ENCODE peak calls at places on chromosomes 5 and 9, in nine cellular contexts. One of them, this sample, is unnamed. For H3K36me3, the result is how much of the 10 kb centered on the place peaks cover.

GRCh38 chr9:70403166-70403565 is 11.3 kb downstream of the KLF9 start:
- DNase-seq in neural progenitor cell: no peak
- DNase-seq in K562: no peak
- DNase-seq in cardiac muscle cell: no peak
- DNase-seq in A673: no peak
- DNase-seq in suprapubic skin: no peak
- DNase-seq in GM23338: no peak
- DNase-seq in SJSA1: no peak
- DNase-seq in vagina: no peak
- DNase-seq in this sample: no peak

GRCh38 chr9:136207616-136208015 is 2.7 kb upstream of the LHX3 start:
- DNase-seq in neural progenitor cell: no peak
- DNase-seq in K562: no peak
- DNase-seq in cardiac muscle cell: no peak
- DNase-seq in A673: no peak
- DNase-seq in suprapubic skin: no peak
- DNase-seq in GM23338: no peak
- DNase-seq in SJSA1: no peak
- DNase-seq in vagina: no peak
- DNase-seq in this sample: no peak

GRCh38 chr9:131747352-131747751 is 7.5 kb upstream of the RAPGEF1 start:
- DNase-seq in neural progenitor cell: peak
- DNase-seq in K562: no peak
- DNase-seq in cardiac muscle cell: peak
- DNase-seq in A673: peak
- DNase-seq in suprapubic skin: no peak
- DNase-seq in GM23338: peak
- DNase-seq in SJSA1: no peak
- DNase-seq in vagina: no peak
- DNase-seq in this sample: peak

GRCh38 chr5:142658278-142658677 is 27.6 kb downstream of the FGF1 start:
- DNase-seq in neural progenitor cell: no peak
- DNase-seq in K562: no peak
- DNase-seq in cardiac muscle cell: no peak
- DNase-seq in A673: no peak
- DNase-seq in suprapubic skin: no peak
- DNase-seq in GM23338: no peak
- DNase-seq in SJSA1: no peak
- DNase-seq in vagina: no peak
- DNase-seq in this sample: no peak

GRCh38 chr9:99426443-99426842 is 204.4 kb downstream of the SEC61B start:
- DNase-seq in neural progenitor cell: no peak
- DNase-seq in K562: no peak
- DNase-seq in cardiac muscle cell: no peak
- DNase-seq in A673: no peak
- DNase-seq in suprapubic skin: no peak
- DNase-seq in GM23338: no peak
- DNase-seq in SJSA1: no peak
- DNase-seq in vagina: no peak
- DNase-seq in this sample: no peak

GRCh38 chr9:121550041-121550440 is 50.4 kb upstream of the GGTA1 start:
- DNase-seq in neural progenitor cell: no peak
- DNase-seq in K562: no peak
- DNase-seq in cardiac muscle cell: no peak
- DNase-seq in A673: no peak
- DNase-seq in suprapubic skin: no peak
- DNase-seq in GM23338: no peak
- DNase-seq in SJSA1: no peak
- DNase-seq in vagina: no peak
- DNase-seq in this sample: no peak

GRCh38 chr5:41843456-41844112 is 26.6 kb downstream of the OXCT1 start:
- DNase-seq in neural progenitor cell: peak
- DNase-seq in K562: peak
- DNase-seq in cardiac muscle cell: peak
- DNase-seq in A673: peak
- DNase-seq in suprapubic skin: no peak
- DNase-seq in GM23338: peak
- DNase-seq in SJSA1: peak
- DNase-seq in vagina: no peak
- DNase-seq in this sample: no peak

GRCh38 chr9:137348781-137349470 is 46.9 kb upstream of the NRARP start:
- DNase-seq in neural progenitor cell: no peak
- DNase-seq in K562: no peak
- DNase-seq in cardiac muscle cell: no peak
- DNase-seq in A673: no peak
- DNase-seq in suprapubic skin: no peak
- DNase-seq in GM23338: no peak
- DNase-seq in SJSA1: no peak
- DNase-seq in vagina: no peak
- DNase-seq in this sample: no peak

GRCh38 chr5:171989276-171989675 is 17.2 kb downstream of the FBXW11 start:
- DNase-seq in neural progenitor cell: no peak
- DNase-seq in K562: no peak
- DNase-seq in cardiac muscle cell: no peak
- DNase-seq in A673: no peak
- DNase-seq in suprapubic skin: no peak
- DNase-seq in GM23338: no peak
- DNase-seq in SJSA1: no peak
- DNase-seq in vagina: no peak
- DNase-seq in this sample: no peak

GRCh38 chr5:171992813-171993212 is 13.6 kb downstream of the FBXW11 start:
- DNase-seq in neural progenitor cell: no peak
- DNase-seq in K562: no peak
- DNase-seq in cardiac muscle cell: no peak
- DNase-seq in A673: no peak
- DNase-seq in suprapubic skin: no peak
- DNase-seq in GM23338: no peak
- DNase-seq in SJSA1: no peak
- DNase-seq in vagina: no peak
- DNase-seq in this sample: no peak

GRCh38 chr5:171992305-171992704 is 14.1 kb downstream of the FBXW11 start:
- DNase-seq in neural progenitor cell: no peak
- DNase-seq in K562: no peak
- DNase-seq in cardiac muscle cell: no peak
- DNase-seq in A673: no peak
- DNase-seq in suprapubic skin: no peak
- DNase-seq in GM23338: no peak
- DNase-seq in SJSA1: no peak
- DNase-seq in vagina: no peak
- DNase-seq in this sample: no peak

GRCh38 chr5:171990713-171991015 is 15.8 kb downstream of the FBXW11 start:
- DNase-seq in neural progenitor cell: no peak
- DNase-seq in K562: no peak
- DNase-seq in cardiac muscle cell: no peak
- DNase-seq in A673: no peak
- DNase-seq in suprapubic skin: no peak
- DNase-seq in GM23338: no peak
- DNase-seq in SJSA1: no peak
- DNase-seq in vagina: no peak
- DNase-seq in this sample: no peak

DNA sequence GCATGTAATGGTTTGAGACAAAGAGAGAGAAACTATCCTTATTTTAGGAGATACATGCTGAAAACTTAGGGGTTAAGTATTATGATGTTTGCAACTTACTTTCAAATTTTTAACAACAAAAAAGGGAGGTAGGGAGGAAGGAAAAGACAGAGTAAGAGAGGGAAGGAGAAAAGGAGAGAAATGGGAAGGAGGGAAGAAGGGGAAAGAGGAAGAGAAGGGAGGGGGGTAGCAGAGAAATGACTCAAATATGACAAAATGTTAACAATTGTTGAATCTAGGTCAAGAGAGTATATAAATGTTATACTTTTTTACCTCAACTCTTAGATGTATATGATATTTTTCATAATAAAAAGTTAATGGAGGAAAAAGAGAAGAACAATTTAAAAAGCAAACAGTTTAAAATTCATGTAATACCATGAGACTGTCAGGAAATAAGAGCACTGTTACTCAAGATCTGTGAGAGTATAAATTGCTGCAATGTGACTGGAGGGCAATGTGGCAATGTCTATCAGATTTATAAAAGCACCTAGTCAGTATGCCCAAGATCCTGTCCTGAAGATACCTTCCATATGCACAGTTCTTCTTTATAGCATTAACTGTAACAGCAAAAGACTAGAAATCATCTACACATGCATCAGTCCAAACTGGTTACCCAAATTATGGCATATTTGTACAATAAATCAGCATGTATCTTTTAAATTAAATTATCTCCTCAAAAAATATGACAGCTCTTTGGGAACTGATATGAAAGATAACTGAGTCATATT is 16.3 kb downstream of the FBXW11 start:
- DNase-seq in neural progenitor cell: no peak
- DNase-seq in K562: no peak
- DNase-seq in cardiac muscle cell: peak
- DNase-seq in A673: no peak
- DNase-seq in suprapubic skin: no peak
- DNase-seq in GM23338: no peak
- DNase-seq in SJSA1: no peak
- DNase-seq in vagina: no peak
- DNase-seq in this sample: no peak
- H3K36me3 ChIP-seq in neural progenitor cell: under half
- H3K36me3 ChIP-seq in K562: under half
- H3K36me3 ChIP-seq in cardiac muscle cell: under half
- H3K36me3 ChIP-seq in A673: under half
- H3K36me3 ChIP-seq in suprapubic skin: under half
- H3K36me3 ChIP-seq in GM23338: under half
- H3K36me3 ChIP-seq in SJSA1: under half
- H3K36me3 ChIP-seq in vagina: under half
- H3K36me3 ChIP-seq in this sample: under half

DNA sequence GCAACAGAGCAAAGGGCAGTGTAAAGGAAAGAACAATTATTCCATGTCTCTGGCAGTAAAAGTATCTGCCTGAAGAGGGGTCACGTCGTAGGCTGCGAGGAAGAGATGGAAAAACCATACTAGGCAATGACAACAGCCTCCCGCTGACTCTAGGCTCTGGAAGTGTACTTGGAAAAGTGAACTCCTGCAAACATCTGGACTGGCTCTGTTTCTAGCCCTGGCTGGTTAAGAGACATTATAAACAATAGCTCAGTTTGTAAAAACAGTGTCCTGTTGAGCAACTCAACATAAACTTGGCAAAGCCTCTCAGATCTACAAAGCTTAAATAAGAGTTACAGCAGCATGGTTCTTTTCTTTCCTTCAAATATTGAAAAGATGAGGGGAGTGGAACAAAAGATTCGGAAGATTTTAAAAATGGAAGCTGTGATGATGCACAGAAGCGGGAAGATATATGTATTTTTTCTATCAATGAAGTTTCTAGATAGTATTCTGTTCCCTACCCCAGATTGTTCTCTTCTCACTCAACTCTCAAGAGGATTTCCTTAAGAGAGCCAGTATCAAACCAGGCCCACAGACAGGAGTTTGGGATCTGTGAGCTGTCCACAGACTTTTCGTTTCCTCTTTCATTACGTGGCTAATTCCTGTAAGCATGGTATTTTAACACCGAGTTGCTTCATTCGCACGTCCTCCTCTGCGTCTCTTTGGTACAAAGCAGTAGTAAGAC is 79.4 kb downstream of the SPTLC1 start:
- DNase-seq in neural progenitor cell: no peak
- DNase-seq in K562: no peak
- DNase-seq in cardiac muscle cell: peak
- DNase-seq in A673: no peak
- DNase-seq in suprapubic skin: no peak
- DNase-seq in GM23338: no peak
- DNase-seq in SJSA1: no peak
- DNase-seq in vagina: no peak
- DNase-seq in this sample: peak
- H3K36me3 ChIP-seq in neural progenitor cell: under half
- H3K36me3 ChIP-seq in K562: half or more
- H3K36me3 ChIP-seq in cardiac muscle cell: under half
- H3K36me3 ChIP-seq in A673: under half
- H3K36me3 ChIP-seq in suprapubic skin: half or more
- H3K36me3 ChIP-seq in GM23338: under half
- H3K36me3 ChIP-seq in SJSA1: under half
- H3K36me3 ChIP-seq in vagina: under half
- H3K36me3 ChIP-seq in this sample: under half

GRCh38 chr9:33049680-33050361 is 24.7 kb downstream of the DNAJA1 start:
- DNase-seq in neural progenitor cell: no peak
- DNase-seq in K562: no peak
- DNase-seq in cardiac muscle cell: no peak
- DNase-seq in A673: no peak
- DNase-seq in suprapubic skin: no peak
- DNase-seq in GM23338: no peak
- DNase-seq in SJSA1: no peak
- DNase-seq in vagina: no peak
- DNase-seq in this sample: no peak

GRCh38 chr9:33051149-33051548 is 25.3 kb downstream of the SMU1 start:
- DNase-seq in neural progenitor cell: no peak
- DNase-seq in K562: no peak
- DNase-seq in cardiac muscle cell: no peak
- DNase-seq in A673: no peak
- DNase-seq in suprapubic skin: no peak
- DNase-seq in GM23338: no peak
- DNase-seq in SJSA1: no peak
- DNase-seq in vagina: no peak
- DNase-seq in this sample: no peak

GRCh38 chr9:33044162-33044673 is 19.1 kb downstream of the DNAJA1 start:
- DNase-seq in neural progenitor cell: peak
- DNase-seq in K562: peak
- DNase-seq in cardiac muscle cell: peak
- DNase-seq in A673: peak
- DNase-seq in suprapubic skin: peak
- DNase-seq in GM23338: peak
- DNase-seq in SJSA1: peak
- DNase-seq in vagina: peak
- DNase-seq in this sample: peak

GRCh38 chr9:33044677-33045282 is 19.7 kb downstream of the DNAJA1 start:
- DNase-seq in neural progenitor cell: peak
- DNase-seq in K562: no peak
- DNase-seq in cardiac muscle cell: peak
- DNase-seq in A673: peak
- DNase-seq in suprapubic skin: no peak
- DNase-seq in GM23338: peak
- DNase-seq in SJSA1: no peak
- DNase-seq in vagina: no peak
- DNase-seq in this sample: no peak

DNA sequence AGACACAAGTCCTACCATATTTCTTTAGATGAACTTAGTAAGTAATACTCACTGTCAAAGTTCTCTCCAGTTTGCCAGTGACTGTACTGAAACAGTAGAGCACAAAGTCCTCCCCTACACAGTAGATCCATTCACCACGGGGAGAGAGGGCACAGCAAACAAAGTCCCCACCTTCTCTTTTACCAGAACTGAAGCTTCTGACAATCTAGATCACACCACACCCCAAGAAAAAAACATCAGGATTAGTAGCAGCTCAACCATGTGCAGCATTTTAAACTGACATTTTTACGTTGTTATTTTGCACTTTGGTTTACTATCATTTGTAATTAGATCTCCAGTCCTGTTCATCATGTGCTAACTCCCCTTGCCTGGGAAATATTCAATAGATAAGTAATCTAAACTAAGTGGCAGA is 23.0 kb downstream of the DNAJA1 start:
- DNase-seq in neural progenitor cell: no peak
- DNase-seq in K562: no peak
- DNase-seq in cardiac muscle cell: no peak
- DNase-seq in A673: no peak
- DNase-seq in suprapubic skin: no peak
- DNase-seq in GM23338: no peak
- DNase-seq in SJSA1: no peak
- DNase-seq in vagina: no peak
- DNase-seq in this sample: no peak
- H3K36me3 ChIP-seq in neural progenitor cell: under half
- H3K36me3 ChIP-seq in K562: half or more
- H3K36me3 ChIP-seq in cardiac muscle cell: under half
- H3K36me3 ChIP-seq in A673: under half
- H3K36me3 ChIP-seq in suprapubic skin: half or more
- H3K36me3 ChIP-seq in GM23338: under half
- H3K36me3 ChIP-seq in SJSA1: under half
- H3K36me3 ChIP-seq in vagina: under half
- H3K36me3 ChIP-seq in this sample: under half

GRCh38 chr5:150013931-150014330 is 13.4 kb downstream of the HMGXB3 start:
- DNase-seq in neural progenitor cell: no peak
- DNase-seq in K562: no peak
- DNase-seq in cardiac muscle cell: no peak
- DNase-seq in A673: no peak
- DNase-seq in suprapubic skin: no peak
- DNase-seq in GM23338: no peak
- DNase-seq in SJSA1: no peak
- DNase-seq in vagina: no peak
- DNase-seq in this sample: no peak
- H3K36me3 ChIP-seq in neural progenitor cell: under half
- H3K36me3 ChIP-seq in K562: half or more
- H3K36me3 ChIP-seq in cardiac muscle cell: half or more
- H3K36me3 ChIP-seq in A673: half or more
- H3K36me3 ChIP-seq in suprapubic skin: half or more
- H3K36me3 ChIP-seq in GM23338: half or more
- H3K36me3 ChIP-seq in SJSA1: half or more
- H3K36me3 ChIP-seq in vagina: under half
- H3K36me3 ChIP-seq in this sample: under half